ENCODE peak calls at places on chromosome 16, in nine cellular contexts. G, A, X, F, U, L, I, O and E are unnamed samples.

GRCh38 chr16:2475413-2476344 is 752 bp downstream of the TBC1D24 start:
- DNase-seq in F (no peak), U (peak), G (no peak), L (peak), I (peak), A (peak), X (peak), O (peak), E (peak)

GRCh38 chr16:69937465-69937951 is 13.6 kb upstream of the CLEC18A start:
- DNase-seq in U (peak), G (no peak), L (no peak), I (no peak), A (peak), O (peak), X (peak), F (peak), E (peak)

GRCh38 chr16:15607700-15608396 is 35.1 kb downstream of the MARF1 start:
- DNase-seq in O (no peak), U (no peak), G (no peak), I (no peak), A (no peak), F (no peak), L (no peak), X (no peak), E (peak)

GRCh38 chr16:57480127-57480753 is 6.1 kb downstream of the DOK4 start:
- DNase-seq in X (peak), I (no peak), F (no peak), A (no peak), L (no peak), G (no peak), U (no peak), O (peak), E (peak)

GRCh38 chr16:46711106-46711769 is 21.8 kb downstream of the ORC6 start:
- DNase-seq in L (no peak), A (no peak), G (no peak), O (no peak), X (no peak), U (no peak), F (no peak), I (no peak), E (no peak)

GRCh38 chr16:22317625-22318024 is 20.4 kb downstream of the POLR3E start:
- DNase-seq in U (no peak), G (no peak), A (no peak), I (no peak), X (no peak), O (no peak), L (no peak), F (no peak), E (no peak)

GRCh38 chr16:34054969-34055368 is 595.6 kb downstream of the TP53TG3F start:
- DNase-seq in O (no peak), A (no peak), X (no peak), L (no peak), I (no peak), G (no peak), U (no peak), F (no peak), E (no peak)

GRCh38 chr16:48409839-48410610 is 24.8 kb upstream of the SIAH1 start:
- DNase-seq in U (no peak), L (no peak), A (no peak), X (no peak), O (peak), F (peak), G (no peak), I (no peak), E (peak)

GRCh38 chr16:29304251-29304900 is 102.1 kb downstream of the NPIPB11 start:
- DNase-seq in X (no peak), F (no peak), O (no peak), U (no peak), G (no peak), I (no peak), L (no peak), A (no peak), E (no peak)

DNA sequence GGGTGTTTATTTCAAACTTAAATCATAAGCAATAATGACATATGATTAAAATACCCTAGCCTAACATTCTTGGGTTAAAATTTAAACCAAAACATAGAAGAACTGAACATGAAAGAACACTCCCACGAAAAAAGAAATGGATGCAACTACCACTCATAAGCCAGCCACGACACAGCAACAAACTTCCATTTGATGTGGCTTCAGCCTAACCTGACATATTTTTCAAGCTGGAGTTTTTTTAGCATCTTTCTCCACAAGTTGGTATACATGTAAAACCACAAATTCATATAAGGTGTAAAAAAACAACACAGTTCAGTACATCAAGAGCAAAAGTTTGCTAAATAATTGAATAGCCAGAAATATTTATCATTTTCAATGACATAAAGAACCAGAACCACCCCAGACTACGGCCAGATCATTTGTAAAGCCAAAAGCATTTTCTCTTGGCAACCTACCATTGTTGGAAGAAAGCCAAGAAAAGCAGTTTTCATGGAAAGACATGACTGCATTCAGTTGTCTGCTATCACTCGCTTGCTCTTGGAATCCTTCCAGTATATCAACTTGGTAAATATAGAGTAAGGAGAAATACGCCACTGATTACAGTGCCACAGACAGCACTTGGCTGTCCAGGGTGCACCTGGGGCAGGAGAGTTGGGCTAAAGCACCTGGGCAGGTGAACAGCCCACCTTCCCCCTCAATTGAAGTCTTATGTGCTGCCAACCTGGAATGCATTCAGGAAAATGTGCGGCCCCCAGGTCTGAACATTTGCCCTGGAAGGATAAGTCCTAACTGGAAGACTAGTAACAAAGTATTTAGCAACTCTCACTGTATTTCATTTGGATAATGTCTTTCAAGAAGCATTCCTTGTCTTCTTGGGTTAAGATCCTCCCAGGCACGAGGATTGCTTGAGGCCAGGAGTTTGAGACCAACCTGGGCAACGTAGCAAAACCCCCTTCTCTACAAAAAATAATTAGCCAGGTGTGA is 60.5 kb downstream of the CREBBP start:
- DNase-seq in I (no peak), U (no peak), X (peak), O (peak), G (peak), L (no peak), A (no peak), F (peak), E (peak)
- H3K4me2 ChIP-seq in I (no peak), U (no peak), X (peak), O (peak), G (peak), L (no peak), A (no peak), F (peak), E (peak)

DNA sequence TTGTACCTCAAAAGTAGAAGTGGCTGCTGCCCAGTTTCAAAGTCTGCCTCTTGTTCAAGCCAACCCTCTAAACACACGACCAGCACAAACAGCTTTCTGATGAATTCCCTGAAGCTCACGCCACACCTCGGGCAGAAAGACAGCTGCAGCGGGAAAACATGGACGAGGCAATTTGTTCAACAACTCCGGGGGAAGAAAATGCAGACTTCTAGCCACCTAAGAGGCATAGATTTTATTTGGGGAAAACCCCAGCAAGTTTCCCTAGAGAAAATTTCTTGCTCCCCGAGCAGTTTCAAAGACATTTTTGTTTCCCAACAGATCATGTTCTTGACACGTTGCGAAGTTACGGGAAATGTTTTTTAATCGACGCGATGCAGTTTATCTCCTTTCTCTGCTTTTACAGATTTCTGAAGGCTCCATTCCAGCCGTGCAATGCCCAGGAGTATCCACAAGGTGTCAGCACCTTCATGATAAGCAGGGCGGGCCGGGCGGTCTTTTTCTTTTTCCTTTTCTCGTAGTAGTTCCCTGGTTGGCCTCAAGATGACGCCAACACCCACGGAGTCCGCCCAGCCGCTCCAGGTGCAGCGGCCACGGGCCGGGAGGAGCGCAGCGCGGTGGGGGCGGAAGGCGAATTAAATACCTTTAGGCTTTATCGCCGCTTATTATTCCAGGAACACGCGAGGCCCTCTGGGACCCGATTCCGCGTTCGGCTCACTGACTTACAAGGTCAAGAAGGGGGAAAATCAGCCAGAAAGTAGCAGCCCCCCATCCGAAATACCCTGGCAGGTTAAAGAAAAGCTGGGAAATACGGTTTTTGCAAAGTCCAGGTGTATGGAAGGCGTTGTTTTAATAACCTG is 2.9 kb upstream of the FOXC2 start:
- DNase-seq in O (peak), F (peak), I (peak), G (peak), X (peak), L (peak), A (peak), U (peak), E (peak)
- H3K4me3 ChIP-seq in O (no peak), F (peak), I (no peak), G (peak), X (peak), L (peak), A (peak), U (peak), E (peak)

DNA sequence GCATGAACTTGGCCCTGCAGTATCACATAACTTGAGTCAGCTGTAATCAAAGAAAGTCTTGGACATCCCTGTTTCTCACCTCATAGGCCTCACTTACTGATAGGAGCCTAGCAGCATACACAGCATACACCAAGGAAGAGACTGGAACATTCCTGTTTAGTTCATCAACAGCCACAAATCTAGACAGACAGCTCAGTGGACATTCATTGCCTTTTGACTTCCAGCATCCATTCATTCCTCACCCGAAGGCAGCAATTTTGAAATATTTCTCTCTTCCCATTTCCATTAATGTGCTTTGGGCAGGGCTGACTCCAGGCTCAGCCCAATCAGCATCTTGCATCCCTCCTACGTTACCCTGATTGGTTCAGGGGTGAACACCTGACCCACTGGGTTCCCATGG is 336.6 kb upstream of the ZFHX3 start:
- DNase-seq in F (no peak), U (no peak), X (no peak), G (no peak), L (no peak), A (no peak), O (no peak), I (no peak), E (no peak)
- TF ChIP-seq EZH2phosphoT487 in F (no peak), U (no peak), X (no peak), G (no peak), L (no peak), A (no peak), O (no peak), I (no peak), E (no peak)

DNA sequence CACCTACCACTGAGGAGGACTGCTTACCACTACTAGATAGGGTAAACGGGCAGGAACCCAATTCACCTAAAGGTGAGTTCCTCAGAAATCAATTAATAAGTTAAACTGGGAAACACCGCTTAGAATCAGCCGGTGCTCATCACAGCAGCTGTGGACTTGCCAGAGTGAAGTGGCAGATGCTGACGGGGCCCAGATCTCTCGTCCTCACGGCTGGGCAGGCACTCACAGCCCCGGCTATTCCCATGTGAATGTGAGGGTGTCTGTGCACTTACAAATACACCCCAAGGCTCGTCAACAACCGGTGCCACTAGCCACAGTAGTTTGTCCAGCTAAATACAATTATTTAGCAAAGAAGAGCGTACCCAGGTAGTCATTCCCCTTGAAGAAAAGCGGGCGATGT is 29.7 kb downstream of the MBTPS1 start:
- DNase-seq in X (no peak), I (no peak), O (no peak), U (no peak), A (no peak), L (no peak), F (no peak), G (no peak), E (no peak)
- H3K4me2 ChIP-seq in X (no peak), I (peak), O (no peak), U (no peak), A (no peak), L (peak), F (no peak), G (no peak), E (no peak)

GRCh38 chr16:974606-975312 is 4.0 kb upstream of the LMF1 start:
- DNase-seq in F (no peak), A (no peak), I (no peak), G (no peak), O (no peak), L (peak), X (peak), U (no peak), E (no peak)
- H3K4me3 ChIP-seq in F (no peak), A (no peak), I (no peak), G (no peak), O (no peak), L (peak), X (no peak), U (no peak), E (no peak)